ENCODE peak calls at places on chromosomes 5 and 9, in eight cellular contexts. P is tibial nerve; F is astrocyte of the cerebellum; C is AG09309; I is CD4-positive, CD25-positive, alpha-beta regulatory T cell; Y is RCC 7860; K is activated CD4-positive, alpha-beta T cell treated with anti-CD3 and anti-CD28 coated beads for 48 hours; T is IMR-90. L is an unnamed sample.

GRCh38 chr9:115157245-115157674 is 39.3 kb upstream of the TNC start:
- DNase-seq in P (no peak), F (no peak), C (no peak), I (no peak), Y (peak; percentile 96), K (no peak), T (peak; percentile 88), L (no peak)

GRCh38 chr9:133207021-133207531 is 2.0 kb downstream of the OBP2B start:
- DNase-seq in P (no peak), F (no peak), C (no peak), I (no peak), Y (no peak), K (no peak), T (no peak), L (no peak)

GRCh38 chr5:142819816-142820215 is 49.6 kb downstream of the ARHGAP26 start:
- DNase-seq in P (no peak), F (no peak), C (no peak), I (no peak), Y (no peak), K (no peak), T (peak; percentile 57), L (no peak)

GRCh38 chr5:134625559-134625958 is 7.1 kb downstream of the SAR1B start:
- DNase-seq in P (no peak), F (no peak), C (no peak), I (no peak), Y (no peak), K (no peak), T (no peak), L (no peak)

GRCh38 chr9:36151306-36152210 is 15.0 kb downstream of the GLIPR2 start:
- DNase-seq in P (no peak), F (no peak), C (no peak), I (peak; percentile 87), Y (peak; percentile 29), K (peak; percentile 90), T (peak; percentile 64), L (peak; percentile 90)

GRCh38 chr5:11502783-11503182 is 401.5 kb downstream of the CTNND2 start:
- DNase-seq in P (no peak), F (no peak), C (no peak), I (no peak), Y (no peak), K (no peak), T (no peak), L (no peak)

GRCh38 chr5:37816883-37817282 is 23.0 kb downstream of the GDNF start:
- DNase-seq in P (no peak), F (no peak), C (no peak), I (no peak), Y (no peak), K (no peak), T (peak; percentile 49), L (peak; percentile 37)

GRCh38 chr9:129320575-129321311 is 142.7 kb upstream of the IER5L start:
- DNase-seq in P (peak; percentile 65), F (peak; percentile 36), C (peak; percentile 73), I (peak; percentile 70), Y (no peak), K (peak; percentile 62), T (peak; percentile 82), L (peak; percentile 73)

GRCh38 chr5:180593446-180594206 is 2.3 kb upstream of the SCGB3A1 start:
- DNase-seq in P (no peak), F (no peak), C (no peak), I (no peak), Y (no peak), K (no peak), T (no peak), L (no peak)

GRCh38 chr5:141412853-141413539 is at the start of gene PCDHGA10:
- DNase-seq in P (peak; percentile 38), F (peak; percentile 53), C (no peak), I (peak; percentile 43), Y (peak; percentile 56), K (peak; percentile 70), T (peak; percentile 80), L (peak; percentile 79)

GRCh38 chr9:116154334-116154975 is 864 bp downstream of the PAPPA start:
- DNase-seq in P (no peak), F (no peak), C (no peak), I (no peak), Y (no peak), K (no peak), T (no peak), L (no peak)

GRCh38 chr9:127968046-127968445 is 12.7 kb downstream of the EEIG1 start:
- DNase-seq in P (no peak), F (no peak), C (no peak), I (no peak), Y (peak; percentile 62), K (peak; percentile 69), T (peak; percentile 77), L (no peak)

GRCh38 chr9:14652729-14653377 is 40.4 kb downstream of the ZDHHC21 start:
- DNase-seq in P (no peak), F (no peak), C (no peak), I (no peak), Y (peak; percentile 5), K (no peak), T (peak; percentile 24), L (peak; percentile 53)

GRCh38 chr9:33815781-33816180 is 1.2 kb upstream of the UBE2R2 start:
- DNase-seq in P (no peak), F (no peak), C (no peak), I (no peak), Y (no peak), K (no peak), T (no peak), L (no peak)

GRCh38 chr5:144002866-144003265 is 167.6 kb downstream of the YIPF5 start:
- DNase-seq in P (no peak), F (no peak), C (no peak), I (no peak), Y (no peak), K (no peak), T (no peak), L (no peak)

GRCh38 chr9:3951266-3951665 is 348.6 kb downstream of the GLIS3 start:
- DNase-seq in P (no peak), F (no peak), C (no peak), I (no peak), Y (no peak), K (no peak), T (peak; percentile 28), L (no peak)

GRCh38 chr5:74589204-74590056 is 51.1 kb downstream of the ENC1 start:
- DNase-seq in P (no peak), F (no peak), C (no peak), I (no peak), Y (no peak), K (no peak), T (no peak), L (no peak)

GRCh38 chr9:113876806-113877236 is 712 bp downstream of the ZNF618 start:
- DNase-seq in P (no peak), F (no peak), C (no peak), I (no peak), Y (no peak), K (no peak), T (peak; percentile 27), L (peak; percentile 28)

GRCh38 chr9:115000217-115000639 is 69.8 kb upstream of the TNFSF8 start:
- DNase-seq in P (no peak), F (no peak), C (no peak), I (no peak), Y (peak; percentile 76), K (peak; percentile 52), T (no peak), L (no peak)

GRCh38 chr9:89935115-89935514 is 330.3 kb downstream of the GADD45G start:
- DNase-seq in P (no peak), F (no peak), C (no peak), I (no peak), Y (no peak), K (no peak), T (no peak), L (no peak)

GRCh38 chr9:137156567-137157375 is 13.1 kb downstream of the LRRC26 start:
- DNase-seq in P (no peak), F (no peak), C (no peak), I (peak; percentile 36), Y (no peak), K (peak; percentile 79), T (peak; percentile 21), L (peak; percentile 43)

GRCh38 chr5:106314221-106314824 is 1356.4 kb downstream of the EFNA5 start:
- DNase-seq in P (no peak), F (no peak), C (no peak), I (no peak), Y (no peak), K (no peak), T (peak; percentile 17), L (no peak)

GRCh38 chr5:67305913-67306710 is 109.5 kb upstream of the CD180 start:
- DNase-seq in P (no peak), F (no peak), C (no peak), I (no peak), Y (peak; percentile 26), K (no peak), T (peak; percentile 56), L (peak; percentile 48)

GRCh38 chr5:133030343-133031005 is 4.1 kb upstream of the ZCCHC10 start:
- DNase-seq in P (no peak), F (no peak), C (no peak), I (no peak), Y (no peak), K (no peak), T (no peak), L (no peak)

GRCh38 chr5:57486206-57486605 is 3.6 kb upstream of the ACTBL2 start:
- DNase-seq in P (no peak), F (no peak), C (no peak), I (no peak), Y (no peak), K (no peak), T (peak; percentile 42), L (no peak)

GRCh38 chr5:65047225-65047624 is 278.5 kb downstream of the CWC27 start:
- DNase-seq in P (no peak), F (no peak), C (no peak), I (no peak), Y (no peak), K (no peak), T (no peak), L (no peak)

GRCh38 chr9:104906441-104907277 is 21.3 kb downstream of the ABCA1 start:
- DNase-seq in P (peak; percentile 77), F (no peak), C (peak; percentile 68), I (no peak), Y (peak; percentile 91), K (no peak), T (peak; percentile 81), L (no peak)

GRCh38 chr5:57887851-57888621 is 405.4 kb upstream of the ACTBL2 start:
- DNase-seq in P (peak; percentile 22), F (peak; percentile 59), C (peak; percentile 20), I (no peak), Y (peak; percentile 52), K (peak; percentile 8), T (peak; percentile 69), L (peak; percentile 82)

GRCh38 chr5:80622756-80623155 is 31.7 kb upstream of the MSH3 start:
- DNase-seq in P (no peak), F (no peak), C (no peak), I (no peak), Y (no peak), K (no peak), T (no peak), L (no peak)

GRCh38 chr9:104386425-104387069 is 117.5 kb upstream of the OR13F1 start:
- DNase-seq in P (no peak), F (peak; percentile 37), C (no peak), I (no peak), Y (peak; percentile 56), K (no peak), T (peak; percentile 20), L (peak; percentile 30)

GRCh38 chr9:85130260-85130659 is 460.7 kb downstream of the NTRK2 start:
- DNase-seq in P (no peak), F (no peak), C (no peak), I (no peak), Y (no peak), K (no peak), T (no peak), L (no peak)

GRCh38 chr9:99557816-99558215 is 263.9 kb upstream of the NR4A3 start:
- DNase-seq in P (no peak), F (no peak), C (no peak), I (no peak), Y (no peak), K (no peak), T (no peak), L (no peak)

GRCh38 chr9:38271666-38272241 is 120.7 kb upstream of the ALDH1B1 start:
- DNase-seq in P (no peak), F (no peak), C (no peak), I (no peak), Y (no peak), K (no peak), T (no peak), L (no peak)

GRCh38 chr9:97510797-97511761 is 9.6 kb downstream of the TMOD1 start:
- DNase-seq in P (no peak), F (peak; percentile 24), C (peak; percentile 52), I (no peak), Y (peak; percentile 30), K (peak; percentile 11), T (peak; percentile 95), L (peak; percentile 97)